ENCODE peak calls at places on chromosomes 7 and 10, in ten cellular contexts. E is GM06990; R is upper lobe of left lung; V is heart left ventricle; Q is CD8-positive, alpha-beta T cell; C is ascending aorta; Z is pancreas; U is NT2/D1; N is A673; S is brain microvascular endothelial cell. T is an unnamed sample.

GRCh38 chr10:58952747-58953466 is 223.5 kb upstream of the PHYHIPL start:
- DNase-seq in Q (no peak), V (no peak), S (peak; percentile 66), R (no peak), U (no peak), N (peak; percentile 57), Z (no peak), E (peak; percentile 9), C (peak; percentile 72), T (peak; percentile 17)

GRCh38 chr10:43287056-43288007 is 20.5 kb upstream of the RASGEF1A start:
- DNase-seq in C (no peak), Q (peak; percentile 69), Z (no peak), E (no peak), U (no peak), S (no peak), R (peak; percentile 92), V (no peak), N (no peak), T (no peak)

GRCh38 chr10:75043256-75044121 is 68.0 kb upstream of the SAMD8 start:
- DNase-seq in R (no peak), U (peak; percentile 27), V (no peak), Q (peak; percentile 39), C (no peak), N (no peak), S (no peak), E (no peak), Z (no peak), T (peak; percentile 83)

GRCh38 chr7:129187681-129188371 is 607 bp upstream of the SMO start:
- DNase-seq in S (no peak), U (no peak), C (no peak), Z (no peak), E (no peak), V (no peak), N (no peak), Q (no peak), R (no peak), T (peak; percentile 13)

GRCh38 chr10:24958701-24959392 is 6.4 kb upstream of the PRTFDC1 start:
- DNase-seq in Z (no peak), R (no peak), E (no peak), U (no peak), V (no peak), Q (no peak), S (peak; percentile 40), N (no peak), C (no peak), T (no peak)

GRCh38 chr7:44284216-44284615 is 41.2 kb downstream of the CAMK2B start:
- DNase-seq in Z (no peak), U (no peak), S (no peak), E (no peak), V (no peak), C (peak; percentile 61), N (no peak), Q (no peak), R (peak; percentile 15), T (no peak)

GRCh38 chr7:30159698-30160143 is 24.9 kb downstream of the MTURN start:
- DNase-seq in R (peak; percentile 59), E (peak; percentile 30), Z (no peak), Q (no peak), C (no peak), N (no peak), S (peak; percentile 7), U (no peak), V (peak; percentile 64), T (no peak)

GRCh38 chr10:69217119-69217754 is 2.9 kb upstream of the HKDC1 start:
- DNase-seq in Z (no peak), S (peak; percentile 59), N (peak; percentile 90), R (no peak), V (no peak), U (no peak), Q (no peak), E (no peak), C (no peak), T (no peak)

GRCh38 chr10:133361773-133362441 is 4.1 kb upstream of the FUOM start:
- DNase-seq in Q (no peak), R (no peak), V (no peak), Z (no peak), E (no peak), U (no peak), S (no peak), C (no peak), N (no peak), T (no peak)

GRCh38 chr10:7410306-7410799 is 481 bp downstream of the SFMBT2 start:
- DNase-seq in Q (no peak), S (no peak), N (no peak), C (no peak), V (peak; percentile 67), E (peak; percentile 52), U (no peak), Z (no peak), R (no peak), T (peak; percentile 84)

GRCh38 chr10:120011359-120012132 is 119.0 kb downstream of the SEC23IP start:
- DNase-seq in V (no peak), E (no peak), R (no peak), Z (no peak), U (no peak), S (no peak), C (no peak), Q (no peak), N (no peak), T (peak; percentile 76)

DNA sequence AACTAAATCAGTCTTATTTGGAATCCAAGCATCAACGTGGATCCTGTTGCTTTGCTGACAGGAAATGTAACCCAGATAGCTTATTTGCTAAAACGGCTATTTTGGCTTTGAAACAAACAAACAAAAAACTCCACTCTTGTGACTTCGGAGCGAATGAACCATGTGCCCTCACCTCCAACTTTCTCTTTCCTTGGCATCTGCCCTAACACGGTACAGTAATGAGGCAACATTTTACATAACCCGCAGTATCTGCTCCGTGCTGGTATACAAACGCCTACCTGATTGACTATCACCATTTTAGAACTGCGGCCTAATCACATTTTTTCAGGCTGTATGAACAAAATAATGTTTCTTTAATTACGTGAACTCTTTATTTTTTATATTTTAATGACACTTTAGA is 37.5 kb upstream of the ARID5B start:
- DNase-seq in U (no peak), Q (no peak), S (no peak), E (no peak), Z (no peak), R (no peak), V (no peak), C (no peak), N (no peak), T (no peak)
- H3K27me3 ChIP-seq in U (no peaks in the 10 kb centered on the region), Q (no peaks in the 10 kb centered on the region), S (no peaks in the 10 kb centered on the region), E (no peaks in the 10 kb centered on the region), Z (no peaks in the 10 kb centered on the region), R (no peaks in the 10 kb centered on the region), V (no peaks in the 10 kb centered on the region), C (no peaks in the 10 kb centered on the region), N (no peaks in the 10 kb centered on the region), T (no peaks in the 10 kb centered on the region)

DNA sequence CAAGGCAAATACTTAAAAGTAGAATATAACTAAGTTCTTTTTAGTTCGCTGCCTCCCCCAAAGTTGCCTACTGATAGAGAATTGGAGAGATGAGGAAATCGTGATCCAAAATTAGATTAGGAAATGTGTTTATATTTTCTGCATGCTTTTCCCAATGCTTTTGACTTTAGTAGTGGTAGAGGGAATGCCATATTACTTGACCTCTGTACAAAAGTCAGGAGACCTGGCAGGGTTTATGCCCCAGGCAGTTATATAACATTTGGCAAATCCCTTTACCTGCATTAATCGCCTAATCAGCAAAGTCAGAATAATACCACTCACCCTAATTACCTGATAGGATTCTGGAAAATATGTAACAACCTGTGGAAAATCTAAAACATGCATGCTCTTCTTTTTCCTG is 142.9 kb downstream of the ANKRD30A start:
- DNase-seq in U (no peak), Z (no peak), R (no peak), E (no peak), N (no peak), V (no peak), Q (no peak), S (no peak), C (no peak), T (no peak)
- H3K4me3 ChIP-seq in U (no peak overlapping the region), Z (no peak overlapping the region), R (no peak overlapping the region), E (no peak overlapping the region), N (no peak overlapping the region), V (no peak overlapping the region), Q (no peak overlapping the region), S (no peak overlapping the region), C (no peak overlapping the region), T (no peak overlapping the region)

GRCh38 chr7:101058355-101058754 is 26.9 kb upstream of the TRIM56 start:
- DNase-seq in Q (peak; percentile 37), S (peak; percentile 27), C (peak; percentile 68), N (peak; percentile 15), E (peak; percentile 9), U (peak; percentile 60), R (no peak), Z (peak; percentile 65), V (peak; percentile 77), T (peak; percentile 74)

GRCh38 chr7:101059620-101059942 is 25.7 kb upstream of the TRIM56 start:
- DNase-seq in Z (no peak), U (no peak), R (no peak), S (no peak), N (no peak), Q (no peak), E (no peak), V (no peak), C (no peak), T (no peak)

GRCh38 chr7:101066141-101066857 is 19.0 kb upstream of the TRIM56 start:
- DNase-seq in S (peak; percentile 12), E (no peak), C (no peak), R (no peak), Z (no peak), V (no peak), Q (no peak), N (peak; percentile 88), U (no peak), T (no peak)

GRCh38 chr7:101066858-101067227 is 18.4 kb upstream of the TRIM56 start:
- DNase-seq in S (peak; percentile 4), V (no peak), N (peak; percentile 31), E (no peak), Q (no peak), Z (no peak), U (no peak), C (no peak), R (no peak), T (no peak)

GRCh38 chr7:101060992-101061391 is 24.3 kb upstream of the TRIM56 start:
- DNase-seq in C (no peak), Z (no peak), U (no peak), S (no peak), R (no peak), Q (no peak), V (no peak), E (no peak), N (no peak), T (no peak)
- H3K27me3 ChIP-seq in C (no peaks in the 10 kb centered on the region), Z (no peaks in the 10 kb centered on the region), U (peaks cover 7% of the 10 kb centered on the region), S (peaks cover 4% of the 10 kb centered on the region), R (no peaks in the 10 kb centered on the region), Q (no peaks in the 10 kb centered on the region), V (peaks cover 57% of the 10 kb centered on the region), E (no peaks in the 10 kb centered on the region), N (peaks cover 25% of the 10 kb centered on the region), T (peaks cover 2% of the 10 kb centered on the region)

DNA sequence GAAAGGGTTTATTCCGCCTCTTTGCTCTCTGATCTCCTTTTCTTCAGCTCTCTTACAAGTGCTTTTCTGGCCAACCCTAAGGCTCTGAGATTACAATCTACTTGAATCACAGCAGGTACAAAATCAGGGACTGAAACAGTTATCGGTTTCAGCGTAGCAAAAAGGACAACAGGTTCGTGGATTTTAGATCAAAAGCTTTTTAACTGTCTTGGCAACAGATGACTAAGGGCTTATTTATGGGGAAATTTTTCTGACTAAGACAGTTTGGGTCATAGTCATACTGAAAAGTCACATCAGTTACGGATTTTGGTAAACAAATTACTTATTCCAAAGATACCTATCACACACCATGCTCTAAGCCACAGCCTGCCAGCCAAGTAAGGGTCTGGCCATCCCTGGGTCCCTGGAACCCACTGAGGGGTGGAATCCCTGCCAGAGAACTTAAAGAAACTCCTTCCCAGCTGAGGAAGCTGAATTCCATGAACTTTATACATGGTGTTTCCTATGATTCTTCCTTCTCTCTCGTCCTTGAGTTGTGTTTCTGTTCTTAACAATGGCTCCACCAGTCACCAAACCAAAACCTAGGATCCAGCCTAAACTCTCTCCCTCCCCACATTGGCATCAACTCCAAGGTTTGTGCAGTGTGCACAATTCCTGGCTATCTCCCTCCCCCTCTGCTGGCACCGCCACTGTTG is 169.3 kb downstream of the FAM107B start:
- DNase-seq in R (no peak), C (no peak), Z (no peak), U (no peak), N (no peak), V (no peak), E (peak; percentile 73), Q (no peak), S (no peak), T (no peak)
- H3K4me3 ChIP-seq in R (peak overlapping the region; percentile 78), C (peak overlapping the region; percentile 78), Z (peak overlapping the region; percentile 68), U (no peak overlapping the region), N (peak overlapping the region; percentile 76), V (peak overlapping the region; percentile 50), E (peak overlapping the region; percentile 70), Q (no peak overlapping the region), S (peak overlapping the region; percentile 61), T (no peak overlapping the region)